ENCODE peak calls at places on chromosomes 4 and X, in ten cellular contexts. B is GM03348; F is left cardiac atrium; R is activated naive CD8-positive, alpha-beta T cell treated with anti-CD3 and anti-CD28 coated beads, Interleukin-2, amount 50 U/mL, for 16 hours; E is non-pigmented ciliary epithelial cell; Q is left kidney; W is NCI-H1092 treated with DMSO at 0.1 percent for 48 hours; K is ovary; J is RWPE1; L is OCI-LY7. G is an unnamed sample.
A peak's percentile ranks its signal among the peaks of the same experiment; 100 is the strongest.

GRCh38 chr4:11397146-11397545 is 31.5 kb downstream of the HS3ST1 start:
- DNase-seq in F (no peak), K (no peak), R (no peak), E (no peak), B (no peak), J (peak; percentile 79), L (no peak), Q (no peak), W (no peak), G (no peak)

GRCh38 chr4:153748378-153748777 is 11.4 kb downstream of the RNF175 start:
- DNase-seq in W (no peak), L (no peak), F (peak; percentile 52), K (no peak), B (peak; percentile 69), Q (no peak), J (peak; percentile 87), R (no peak), E (peak; percentile 56), G (no peak)

GRCh38 chrX:83022020-83022419 is 486.1 kb upstream of the POU3F4 start:
- DNase-seq in E (no peak), W (no peak), R (no peak), F (no peak), J (peak; percentile 8), L (no peak), K (no peak), B (no peak), Q (no peak), G (no peak)

GRCh38 chr4:161881370-161881769 is 282.4 kb downstream of the FSTL5 start:
- DNase-seq in L (no peak), W (no peak), J (no peak), F (no peak), K (no peak), R (no peak), E (no peak), B (no peak), Q (no peak), G (no peak)

GRCh38 chr4:189825466-189825865 is 115.2 kb upstream of the FRG1 start:
- DNase-seq in B (no peak), L (no peak), K (no peak), W (no peak), R (no peak), J (no peak), E (no peak), F (no peak), Q (no peak), G (no peak)

GRCh38 chr4:48779095-48779997 is 733 bp downstream of the FRYL start:
- DNase-seq in K (peak; percentile 76), J (peak; percentile 58), B (peak; percentile 79), Q (peak; percentile 93), W (peak; percentile 73), R (peak; percentile 23), E (no peak), L (peak; percentile 84), F (peak; percentile 72), G (peak; percentile 60)

GRCh38 chr4:52941450-52941849 is 79.3 kb downstream of the RASL11B start:
- DNase-seq in B (no peak), E (no peak), K (no peak), F (no peak), W (no peak), J (no peak), Q (no peak), R (no peak), L (no peak), G (no peak)

GRCh38 chr4:145808021-145808650 is 128.2 kb downstream of the C4orf51 start:
- DNase-seq in K (no peak), W (no peak), J (peak; percentile 87), R (peak; percentile 1), L (no peak), Q (peak; percentile 20), F (no peak), E (peak; percentile 91), B (peak; percentile 84), G (peak; percentile 90)

GRCh38 chr4:138241281-138242075 is 671 bp downstream of the SLC7A11 start:
- DNase-seq in F (no peak), E (no peak), L (peak; percentile 32), J (peak; percentile 8), B (peak; percentile 9), K (no peak), W (no peak), Q (no peak), R (no peak), G (peak; percentile 58)

GRCh38 chr4:8302331-8302730 is 32.8 kb downstream of the HTRA3 start:
- DNase-seq in L (no peak), W (no peak), Q (no peak), F (no peak), K (peak; percentile 25), B (no peak), R (no peak), J (no peak), E (no peak), G (no peak)

GRCh38 chr4:114015444-114015899 is 36.0 kb upstream of the ARSJ start:
- DNase-seq in L (no peak), F (no peak), Q (no peak), E (peak; percentile 95), K (no peak), W (no peak), R (no peak), B (peak; percentile 87), J (peak; percentile 91), G (peak; percentile 83)

GRCh38 chr4:66266035-66266434 is 595.7 kb upstream of the EPHA5 start:
- DNase-seq in R (no peak), B (no peak), L (no peak), E (no peak), K (no peak), J (no peak), W (no peak), F (peak; percentile 8), Q (peak; percentile 13), G (no peak)

GRCh38 chrX:135543924-135544323 is 23.5 kb downstream of the INTS6L start:
- DNase-seq in R (no peak), J (no peak), F (no peak), W (no peak), Q (no peak), L (peak; percentile 54), B (no peak), E (no peak), K (no peak), G (no peak)

GRCh38 chrX:50436797-50437196 is 33.8 kb downstream of the DGKK start:
- DNase-seq in L (no peak), F (no peak), B (no peak), R (no peak), E (no peak), K (no peak), J (no peak), W (no peak), Q (no peak), G (no peak)

GRCh38 chrX:5916945-5917344 is 311.7 kb downstream of the NLGN4X start:
- DNase-seq in R (no peak), K (no peak), B (no peak), F (no peak), Q (no peak), J (no peak), L (peak; percentile 28), W (no peak), E (no peak), G (peak; percentile 16)

GRCh38 chrX:53681661-53682060 is 4.9 kb downstream of the HUWE1 start:
- DNase-seq in J (peak; percentile 30), L (no peak), R (no peak), K (no peak), W (no peak), E (no peak), B (no peak), Q (no peak), F (no peak), G (peak; percentile 48)

GRCh38 chrX:11367609-11368430 is 74.6 kb downstream of the AMELX start:
- DNase-seq in K (no peak), R (no peak), J (no peak), E (no peak), W (no peak), Q (peak; percentile 24), B (no peak), L (no peak), F (no peak), G (no peak)

GRCh38 chr4:27128431-27128830 is 267.8 kb downstream of the STIM2 start:
- DNase-seq in R (no peak), J (no peak), Q (no peak), K (no peak), F (no peak), L (no peak), E (no peak), B (no peak), W (no peak), G (no peak)

GRCh38 chr4:59597536-59598232 is 1602.4 kb upstream of the ADGRL3 start:
- DNase-seq in F (no peak), B (no peak), R (no peak), L (no peak), K (no peak), E (no peak), J (no peak), W (no peak), Q (no peak), G (no peak)

GRCh38 chr4:141896687-141897086 is 260.3 kb downstream of the IL15 start:
- DNase-seq in Q (no peak), F (no peak), K (no peak), B (no peak), L (no peak), R (no peak), E (no peak), J (no peak), W (no peak), G (peak; percentile 9)

GRCh38 chrX:39133971-39134370 is 332.7 kb downstream of the MID1IP1 start:
- DNase-seq in W (peak; percentile 10), F (no peak), K (no peak), B (no peak), Q (no peak), E (no peak), J (no peak), L (peak; percentile 24), R (no peak), G (no peak)

GRCh38 chrX:28920554-28920953 is 333.3 kb downstream of the IL1RAPL1 start:
- DNase-seq in F (no peak), B (no peak), K (no peak), Q (peak; percentile 29), W (peak; percentile 32), R (no peak), J (no peak), E (no peak), L (no peak), G (no peak)

GRCh38 chrX:95076449-95076848 is 1402.4 kb downstream of the FAM133A start:
- DNase-seq in L (peak; percentile 7), B (peak; percentile 7), J (no peak), E (no peak), F (no peak), R (no peak), W (peak; percentile 2), K (no peak), Q (peak; percentile 5), G (peak; percentile 62)

GRCh38 chrX:110418220-110418856 is 59.7 kb downstream of the RTL9 start:
- DNase-seq in R (no peak), Q (peak; percentile 84), W (peak; percentile 69), E (no peak), B (peak; percentile 66), K (peak; percentile 65), L (no peak), J (no peak), F (peak; percentile 23), G (peak; percentile 45)

GRCh38 chrX:12065251-12065650 is 73.0 kb upstream of the FRMPD4 start:
- DNase-seq in F (no peak), L (no peak), B (peak; percentile 31), Q (peak; percentile 58), W (no peak), K (no peak), R (no peak), E (peak; percentile 0), J (peak; percentile 2), G (peak; percentile 54)

GRCh38 chr4:39548425-39549067 is 21.3 kb upstream of the UGDH start:
- DNase-seq in B (peak; percentile 22), E (no peak), W (no peak), R (no peak), J (no peak), K (no peak), L (no peak), F (no peak), Q (no peak), G (no peak)

GRCh38 chrX:23787745-23788118 is 4.8 kb downstream of the SAT1 start:
- DNase-seq in F (no peak), W (no peak), J (no peak), R (no peak), E (no peak), Q (no peak), K (no peak), L (no peak), B (no peak), G (no peak)

G was measured in RKO.